ENCODE peak calls at places on chromosomes 16 and 17, in seven cellular contexts. X is ACHN; N is esophagus squamous epithelium; K is A549; T is stimulated activated CD8-positive, alpha-beta memory T cell treated with anti-CD3 and anti-CD28 coated beads, Interleukin-7, amount 100 ng/mL, for 1 hour; O is T1000; G is HAP-1. L is an unnamed sample.

GRCh38 chr16:5509794-5510193 is 412.2 kb upstream of the EEF2KMT start:
- DNase-seq in G (no peak), X (no peak), K (no peak), T (no peak), O (no peak), N (no peak), L (no peak)

GRCh38 chr16:81432899-81433560 is 11.6 kb upstream of the CMIP start:
- DNase-seq in N (no peak), X (no peak), O (no peak), T (no peak), K (no peak), G (no peak), L (no peak)

GRCh38 chr16:28505489-28506137 is 1.0 kb downstream of the IL27 start:
- DNase-seq in X (no peak), K (no peak), O (no peak), G (no peak), N (no peak), T (no peak), L (no peak)

GRCh38 chr17:49987681-49988441 is 7.2 kb downstream of the DLX3 start:
- DNase-seq in T (no peak), O (peak), K (no peak), X (peak), G (no peak), N (no peak), L (no peak)

GRCh38 chr17:15651583-15652110 is 32.1 kb upstream of the FBXW10B start:
- DNase-seq in N (peak), G (peak), T (no peak), X (peak), K (peak), O (peak), L (no peak)

GRCh38 chr17:34178047-34178446 is 77.0 kb upstream of the CCL2 start:
- DNase-seq in K (no peak), N (no peak), G (no peak), X (no peak), T (no peak), O (no peak), L (no peak)

GRCh38 chr16:54411555-54411954 is 125.0 kb upstream of the IRX3 start:
- DNase-seq in O (no peak), N (no peak), X (no peak), K (no peak), T (no peak), G (peak), L (no peak)

GRCh38 chr17:77809814-77810213 is 148.7 kb upstream of the TNRC6C start:
- DNase-seq in K (no peak), X (no peak), N (no peak), O (no peak), T (no peak), G (no peak), L (no peak)

GRCh38 chr16:78811247-78811646 is 711.8 kb downstream of the WWOX start:
- DNase-seq in X (no peak), T (no peak), O (no peak), G (no peak), N (no peak), K (no peak), L (no peak)

GRCh38 chr17:53630638-53631037 is 192.1 kb upstream of the KIF2B start:
- DNase-seq in X (no peak), K (no peak), T (no peak), G (no peak), O (no peak), N (no peak), L (no peak)

GRCh38 chr17:81731271-81731670 is 19.2 kb downstream of the SLC25A10 start:
- DNase-seq in N (no peak), G (no peak), K (no peak), X (no peak), T (no peak), O (no peak), L (peak)